ENCODE peak calls at places on chromosomes 11 and 22, in six cellular contexts. H, I, T, S, W and O are unnamed samples.
A peak's percentile ranks its signal among the peaks of the same experiment; 100 is the strongest.

GRCh38 chr11:21794306-21794705 is 398.6 kb upstream of the ANO5 start:
- DNase-seq in H (no peak), I (no peak), T (no peak), S (no peak), W (no peak), O (no peak)

GRCh38 chr22:49266561-49267519 is 560.8 kb downstream of the BRD1 start:
- DNase-seq in H (no peak), I (no peak), T (no peak), S (no peak), W (no peak), O (no peak)

GRCh38 chr11:12771875-12772274 is 97.7 kb downstream of the TEAD1 start:
- DNase-seq in H (no peak), I (no peak), T (no peak), S (peak; percentile 54), W (no peak), O (no peak)

GRCh38 chr22:42353883-42354727 is 78.1 kb downstream of the NFAM1 start:
- DNase-seq in H (no peak), I (no peak), T (no peak), S (peak; percentile 67), W (peak; percentile 43), O (no peak)

GRCh38 chr11:94803491-94803890 is 35.3 kb downstream of the AMOTL1 start:
- DNase-seq in H (no peak), I (no peak), T (no peak), S (peak; percentile 73), W (no peak), O (no peak)

GRCh38 chr11:114683007-114683406 is 4.7 kb downstream of the NXPE2 start:
- DNase-seq in H (no peak), I (no peak), T (no peak), S (no peak), W (no peak), O (no peak)

GRCh38 chr11:126392638-126393023 is 37.1 kb downstream of the ST3GAL4 start:
- DNase-seq in H (no peak), I (no peak), T (no peak), S (no peak), W (no peak), O (no peak)

GRCh38 chr22:33902073-33902472 is 18.2 kb downstream of the LARGE1 start:
- DNase-seq in H (no peak), I (no peak), T (no peak), S (no peak), W (no peak), O (no peak)

GRCh38 chr11:36447514-36447913 is 62.6 kb downstream of the TRAF6 start:
- DNase-seq in H (no peak), I (no peak), T (no peak), S (peak; percentile 61), W (no peak), O (no peak)

GRCh38 chr11:113270080-113270479 is 44.3 kb upstream of the TTC12 start:
- DNase-seq in H (no peak), I (no peak), T (no peak), S (no peak), W (no peak), O (no peak)

GRCh38 chr11:128981254-128981653 is 38.6 kb upstream of the TP53AIP1 start:
- DNase-seq in H (no peak), I (no peak), T (no peak), S (no peak), W (no peak), O (peak; percentile 53)

GRCh38 chr22:48881326-48881980 is 946.2 kb downstream of the BRD1 start:
- DNase-seq in H (no peak), I (no peak), T (no peak), S (no peak), W (no peak), O (no peak)

GRCh38 chr11:44829838-44830237 is 103.1 kb downstream of the TSPAN18 start:
- DNase-seq in H (no peak), I (no peak), T (no peak), S (no peak), W (no peak), O (no peak)

GRCh38 chr11:77401486-77402217 is 72.2 kb downstream of the PAK1 start:
- DNase-seq in H (no peak), I (no peak), T (no peak), S (no peak), W (no peak), O (no peak)